ENCODE peak calls at places on chromosomes 7 and 10, in five cellular contexts. E is ovary; Y is effector memory CD8-positive, alpha-beta T cell; W is prostate gland; L is neural progenitor cell. P is an unnamed sample.

GRCh38 chr7:16930958-16931357 is 49.2 kb upstream of the AGR3 start:
- DNase-seq in E (no peak), Y (no peak), W (no peak), L (no peak), P (no peak)

GRCh38 chr10:33041783-33042437 is 83.9 kb upstream of the ITGB1 start:
- DNase-seq in E (no peak), Y (no peak), W (no peak), L (no peak), P (no peak)

GRCh38 chr10:43220971-43221418 is 45.9 kb downstream of the RASGEF1A start:
- DNase-seq in E (no peak), Y (no peak), W (no peak), L (no peak), P (peak)

GRCh38 chr7:191105-192034 is 1.0 kb upstream of the FAM20C start:
- DNase-seq in E (no peak), Y (no peak), W (peak), L (peak), P (peak)

GRCh38 chr7:13541326-13541725 is 448.1 kb downstream of the ETV1 start:
- DNase-seq in E (no peak), Y (no peak), W (no peak), L (no peak), P (no peak)

GRCh38 chr7:121504478-121504877 is 108.4 kb upstream of the FAM3C start:
- DNase-seq in E (no peak), Y (no peak), W (no peak), L (no peak), P (no peak)

GRCh38 chr7:114082934-114083647 is 164.3 kb upstream of the PPP1R3A start:
- DNase-seq in E (peak), Y (no peak), W (no peak), L (peak), P (peak)

GRCh38 chr7:22611758-22612079 is 111.7 kb upstream of the STEAP1B start:
- DNase-seq in E (no peak), Y (no peak), W (no peak), L (no peak), P (no peak)

GRCh38 chr7:32026076-32026425 is 44.2 kb downstream of the PDE1C start:
- DNase-seq in E (no peak), Y (no peak), W (no peak), L (no peak), P (no peak)

GRCh38 chr10:122142652-122143237 is 128.4 kb upstream of the BTBD16 start:
- DNase-seq in E (no peak), Y (no peak), W (no peak), L (peak), P (peak)

P was measured in left ventricle myocardium inferior.